ENCODE peak calls at places on chromosomes 16 and 17, in four cellular contexts. One of them, this sample, is unnamed.

GRCh38 chr17:16352838-16353701 is at the start of gene CENPV:
- DNase-seq in K562: peak; percentile 78
- DNase-seq in HepG2: peak; percentile 69
- DNase-seq in H1: peak; percentile 54
- DNase-seq in this sample: peak; percentile 91

GRCh38 chr17:38658741-38659345 is 15.9 kb downstream of the EPOP start:
- DNase-seq in HepG2: no peak
- DNase-seq in K562: no peak
- DNase-seq in H1: no peak
- DNase-seq in this sample: no peak

GRCh38 chr16:67563708-67564468 is 1.6 kb downstream of the CTCF start:
- DNase-seq in HepG2: peak; percentile 58
- DNase-seq in H1: no peak
- DNase-seq in K562: no peak
- DNase-seq in this sample: peak; percentile 47

GRCh38 chr16:84421938-84422220 is 53.5 kb downstream of the ATP2C2 start:
- DNase-seq in HepG2: no peak
- DNase-seq in K562: no peak
- DNase-seq in H1: no peak
- DNase-seq in this sample: no peak

GRCh38 chr16:57100445-57100844 is 8.1 kb downstream of the CPNE2 start:
- DNase-seq in K562: no peak
- DNase-seq in HepG2: no peak
- DNase-seq in H1: no peak
- DNase-seq in this sample: no peak

GRCh38 chr16:67169011-67169451 is 1.3 kb upstream of the NOL3 start:
- DNase-seq in K562: no peak
- DNase-seq in H1: no peak
- DNase-seq in HepG2: no peak
- DNase-seq in this sample: no peak

GRCh38 chr17:77214743-77215142 is 74.0 kb downstream of the SEC14L1 start:
- DNase-seq in HepG2: peak; percentile 65
- DNase-seq in H1: peak; percentile 27
- DNase-seq in K562: peak; percentile 35
- DNase-seq in this sample: peak; percentile 73

GRCh38 chr17:42453544-42453943 is 5.1 kb upstream of the ATP6V0A1 start:
- DNase-seq in HepG2: no peak
- DNase-seq in K562: no peak
- DNase-seq in H1: no peak
- DNase-seq in this sample: no peak

GRCh38 chr17:45110676-45111611 is 21.4 kb downstream of the PLCD3 start:
- DNase-seq in H1: no peak
- DNase-seq in K562: no peak
- DNase-seq in HepG2: no peak
- DNase-seq in this sample: no peak

GRCh38 chr17:79114455-79115301 is 40.1 kb downstream of the ENGASE start:
- DNase-seq in HepG2: no peak
- DNase-seq in H1: no peak
- DNase-seq in K562: no peak
- DNase-seq in this sample: no peak

GRCh38 chr17:76147211-76148014 is 6.4 kb upstream of the FOXJ1 start:
- DNase-seq in HepG2: peak; percentile 45
- DNase-seq in K562: no peak
- DNase-seq in H1: no peak
- DNase-seq in this sample: peak; percentile 64

GRCh38 chr17:43772877-43773648 is 5.7 kb downstream of the DUSP3 start:
- DNase-seq in HepG2: no peak
- DNase-seq in H1: no peak
- DNase-seq in K562: peak; percentile 3
- DNase-seq in this sample: no peak

GRCh38 chr17:47789611-47790520 is 31.7 kb downstream of the OSBPL7 start:
- DNase-seq in H1: peak; percentile 31
- DNase-seq in K562: peak; percentile 71
- DNase-seq in HepG2: no peak
- DNase-seq in this sample: peak; percentile 79

GRCh38 chr16:84487358-84487757 is 17.1 kb downstream of the MEAK7 start:
- DNase-seq in HepG2: no peak
- DNase-seq in K562: no peak
- DNase-seq in H1: no peak
- DNase-seq in this sample: no peak

GRCh38 chr17:48746916-48747444 is 18.4 kb upstream of the HOXB13 start:
- DNase-seq in H1: no peak
- DNase-seq in HepG2: no peak
- DNase-seq in K562: no peak
- DNase-seq in this sample: no peak

GRCh38 chr17:32289454-32289853 is 23.8 kb downstream of the RHBDL3 start:
- DNase-seq in H1: no peak
- DNase-seq in K562: no peak
- DNase-seq in HepG2: no peak
- DNase-seq in this sample: no peak

GRCh38 chr17:32286518-32286900 is 20.9 kb downstream of the RHBDL3 start:
- DNase-seq in HepG2: no peak
- DNase-seq in K562: peak; percentile 92
- DNase-seq in H1: no peak
- DNase-seq in this sample: no peak

GRCh38 chr17:32285770-32286517 is 20.3 kb downstream of the RHBDL3 start:
- DNase-seq in H1: no peak
- DNase-seq in HepG2: no peak
- DNase-seq in K562: peak; percentile 73
- DNase-seq in this sample: no peak

GRCh38 chr17:32288600-32288999 is 23.0 kb downstream of the RHBDL3 start:
- DNase-seq in HepG2: no peak
- DNase-seq in K562: no peak
- DNase-seq in H1: no peak
- DNase-seq in this sample: no peak

GRCh38 chr17:32287804-32288511 is 22.3 kb downstream of the RHBDL3 start:
- DNase-seq in HepG2: no peak
- DNase-seq in K562: no peak
- DNase-seq in H1: no peak
- DNase-seq in this sample: no peak
- TF ChIP-seq RNF2 in HepG2: no peak
- TF ChIP-seq RNF2 in K562: no peak
- TF ChIP-seq RNF2 in H1: no peak
- TF ChIP-seq RNF2 in this sample: no peak

DNA sequence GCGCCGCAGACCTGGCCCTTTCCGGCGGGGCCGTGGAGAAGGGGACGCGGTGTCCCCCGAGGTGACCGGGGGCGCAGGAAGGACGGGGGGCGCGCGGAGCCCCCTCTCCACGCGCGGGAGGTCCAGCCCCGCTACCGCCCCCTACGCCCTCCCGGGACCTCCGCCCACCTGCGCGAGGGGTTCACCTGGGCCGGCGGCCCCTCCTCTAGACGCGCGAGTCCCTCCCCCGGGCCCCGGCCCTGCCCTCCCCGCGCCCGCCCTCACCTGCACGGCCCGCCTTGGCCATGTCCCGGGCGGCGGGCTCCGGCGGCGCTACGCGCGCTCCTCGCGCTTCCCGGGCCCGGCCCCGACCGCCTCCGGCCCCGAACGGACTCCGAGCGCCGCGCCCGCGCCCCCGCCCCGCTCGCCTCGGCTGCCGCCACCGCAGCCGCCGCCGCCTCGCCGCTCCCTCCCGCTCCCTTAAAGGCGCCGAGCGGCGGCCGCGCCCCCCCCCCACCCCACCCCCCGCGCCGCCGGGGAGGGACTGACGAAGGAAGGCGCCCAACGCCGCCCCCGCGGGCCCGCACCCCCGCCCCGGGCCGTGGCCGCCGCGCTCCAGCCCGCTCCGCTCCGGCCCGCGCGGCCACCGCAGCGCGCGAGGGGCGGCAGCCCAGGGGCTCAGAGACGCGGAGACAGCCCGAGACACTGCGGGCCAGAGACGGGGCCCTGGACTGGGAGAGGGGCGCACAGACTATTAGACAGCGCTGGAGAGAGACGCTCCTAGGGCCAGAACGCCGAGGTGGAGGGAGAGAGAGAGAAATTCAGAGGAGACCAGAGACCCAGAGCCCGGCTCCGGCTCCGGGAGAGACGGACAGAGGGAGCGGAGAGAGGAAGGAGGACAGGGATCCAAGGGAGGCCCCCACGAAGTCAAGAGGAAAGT is at the start of gene PITPNM3:
- DNase-seq in H1: no peak
- DNase-seq in HepG2: no peak
- DNase-seq in K562: peak; percentile 30
- DNase-seq in this sample: no peak
- TF ChIP-seq RNF2 in H1: no peak
- TF ChIP-seq RNF2 in HepG2: no peak
- TF ChIP-seq RNF2 in K562: no peak
- TF ChIP-seq RNF2 in this sample: no peak

GRCh38 chr17:70855401-70856054 is 686.2 kb downstream of the KCNJ2 start:
- DNase-seq in HepG2: no peak
- DNase-seq in H1: no peak
- DNase-seq in K562: no peak
- DNase-seq in this sample: no peak
- TF ChIP-seq RNF2 in HepG2: no peak
- TF ChIP-seq RNF2 in H1: no peak
- TF ChIP-seq RNF2 in K562: no peak
- TF ChIP-seq RNF2 in this sample: no peak

DNA sequence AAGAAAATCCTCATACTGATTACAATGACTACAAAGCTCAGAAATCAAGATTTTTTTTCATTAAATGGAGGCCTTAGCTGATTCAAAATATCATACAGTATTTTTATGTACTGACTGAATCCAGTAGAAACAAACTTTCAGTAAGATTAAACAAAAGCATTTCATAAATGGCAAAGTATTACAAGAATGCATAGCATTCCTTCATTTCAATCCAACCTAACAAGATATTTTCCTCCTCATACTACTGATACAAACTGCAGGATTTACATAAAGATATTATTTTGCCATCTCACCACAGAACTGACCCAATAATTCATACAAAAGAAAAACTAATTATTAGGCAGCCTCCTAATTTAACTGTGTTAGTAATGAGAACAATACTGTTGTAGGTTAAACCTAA is 6.2 kb upstream of the KANSL1 start:
- DNase-seq in H1: no peak
- DNase-seq in HepG2: no peak
- DNase-seq in K562: no peak
- DNase-seq in this sample: no peak
- TF ChIP-seq RNF2 in H1: no peak
- TF ChIP-seq RNF2 in HepG2: no peak
- TF ChIP-seq RNF2 in K562: no peak
- TF ChIP-seq RNF2 in this sample: no peak

This sample was measured in A549.